ENCODE peak calls at places on chromosome 5, in eight cellular contexts. W is NB4, O is endothelial cell of umbilical vein, L is heart right ventricle, R is HFF-Myc, S is choroid plexus epithelial cell, D is adrenal gland, Z is left ventricle myocardium inferior. C is an unnamed sample.

GRCh38 chr5:139668064-139668880 is 20.1 kb downstream of the CXXC5 start:
- DNase-seq in W (no peak), O (peak), L (peak), R (no peak), S (no peak), D (peak), Z (peak), C (no peak)

GRCh38 chr5:43041131-43041668 is 1.1 kb upstream of the ANXA2R start:
- DNase-seq in W (peak), O (no peak), L (no peak), R (no peak), S (no peak), D (peak), Z (peak), C (no peak)

GRCh38 chr5:1806974-1807373 is 5.8 kb downstream of the NDUFS6 start:
- DNase-seq in W (peak), O (no peak), L (no peak), R (no peak), S (no peak), D (no peak), Z (no peak), C (no peak)

GRCh38 chr5:142748568-142749249 is 21.5 kb upstream of the ARHGAP26 start:
- DNase-seq in W (peak), O (peak), L (peak), R (no peak), S (peak), D (peak), Z (peak), C (no peak)

GRCh38 chr5:116411101-116411571 is 163.5 kb downstream of the SEMA6A start:
- DNase-seq in W (no peak), O (no peak), L (no peak), R (no peak), S (peak), D (peak), Z (peak), C (no peak)

GRCh38 chr5:124746252-124746915 is at the start of gene ZNF608:
- DNase-seq in W (no peak), O (peak), L (no peak), R (no peak), S (peak), D (peak), Z (no peak), C (no peak)

GRCh38 chr5:67214713-67215591 is 18.4 kb upstream of the CD180 start:
- DNase-seq in W (no peak), O (peak), L (no peak), R (no peak), S (no peak), D (no peak), Z (no peak), C (no peak)

GRCh38 chr5:164484948-164485347 is 979.5 kb downstream of the MAT2B start:
- DNase-seq in W (no peak), O (no peak), L (no peak), R (no peak), S (no peak), D (no peak), Z (no peak), C (no peak)

GRCh38 chr5:150377964-150378694 is 20.6 kb downstream of the TCOF1 start:
- DNase-seq in W (no peak), O (no peak), L (no peak), R (peak), S (peak), D (no peak), Z (no peak), C (no peak)

DNA sequence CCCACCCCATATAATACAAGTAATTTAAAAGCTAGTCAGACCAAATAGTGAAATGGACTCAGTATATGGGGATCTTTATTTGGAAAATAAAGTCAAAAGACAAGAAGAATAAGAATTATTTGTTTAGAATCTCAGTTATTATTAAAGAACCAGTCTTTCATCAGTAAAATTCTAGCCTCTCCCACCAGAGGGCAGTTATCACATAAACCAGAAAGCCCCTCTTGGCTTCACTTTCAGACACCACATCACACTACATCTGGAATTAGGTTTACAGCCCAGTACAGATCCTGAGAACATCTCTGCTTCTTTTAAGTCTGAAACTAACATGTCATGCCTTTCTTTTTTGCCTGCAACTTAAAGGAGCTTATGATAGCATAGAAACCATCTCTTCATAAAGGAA is 12.2 kb upstream of the HSPB3 start:
- DNase-seq in W (peak), O (peak), L (no peak), R (no peak), S (peak), D (peak), Z (no peak), C (no peak)
- TF ChIP-seq CTCF in W (peak), O (peak), L (peak), R (peak), S (peak), D (peak), Z (peak), C (peak)

GRCh38 chr5:86500947-86501346 is 116.8 kb upstream of the COX7C start:
- DNase-seq in W (peak), O (no peak), L (no peak), R (no peak), S (no peak), D (no peak), Z (no peak), C (no peak)
- TF ChIP-seq CTCF in W (no peak), O (no peak), L (peak), R (no peak), S (no peak), D (no peak), Z (peak), C (peak)

DNA sequence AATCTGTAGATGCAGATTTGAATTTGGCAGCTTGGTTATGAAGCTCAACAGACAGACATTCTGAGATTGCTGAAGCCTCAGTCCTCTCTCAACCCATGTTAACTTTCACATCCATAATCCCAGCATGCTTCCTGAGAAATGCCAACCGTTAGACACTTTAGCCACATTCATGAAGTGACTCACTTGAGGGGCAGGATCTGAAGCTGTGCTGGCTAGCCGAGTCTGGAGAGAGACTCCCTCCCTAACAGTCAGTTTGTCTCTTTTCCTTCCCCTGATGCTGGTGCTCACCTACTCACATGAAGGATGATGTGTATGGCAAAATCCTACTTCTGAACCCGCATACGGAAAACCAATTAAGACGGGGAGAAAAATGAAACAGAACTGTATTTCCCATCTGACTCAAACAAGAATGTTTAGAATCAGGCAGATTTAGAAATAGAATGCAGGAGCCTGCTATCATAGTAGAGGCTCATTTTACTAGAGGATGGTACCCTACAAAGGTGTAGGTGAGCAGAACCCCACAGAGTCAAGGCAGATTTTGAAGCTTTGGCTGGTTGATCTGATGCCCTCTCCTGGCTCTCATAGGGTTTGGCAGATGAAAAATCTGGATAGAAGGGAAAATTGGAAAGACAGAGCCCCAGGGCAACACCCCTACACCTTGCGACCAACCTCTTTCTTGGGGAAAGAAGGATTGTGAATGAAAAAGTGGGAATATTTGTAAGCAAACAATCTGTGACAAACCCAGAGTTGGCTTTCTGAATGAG is 150.9 kb upstream of the LHFPL2 start:
- DNase-seq in W (no peak), O (no peak), L (no peak), R (no peak), S (peak), D (no peak), Z (no peak), C (no peak)
- TF ChIP-seq CTCF in W (no peak), O (peak), L (no peak), R (peak), S (peak), D (no peak), Z (no peak), C (no peak)

GRCh38 chr5:88724201-88724600 is 158.8 kb downstream of the MEF2C start:
- DNase-seq in W (peak), O (peak), L (no peak), R (no peak), S (peak), D (no peak), Z (no peak), C (no peak)
- TF ChIP-seq CTCF in W (no peak), O (no peak), L (peak), R (peak), S (peak), D (no peak), Z (peak), C (peak)